ENCODE peak calls at places on chromosomes 4 and X, in five cellular contexts. One of them, this sample, is unnamed.

GRCh38 chr4:147019061-147019460 is 73.4 kb upstream of the TTC29 start:
- DNase-seq in GM12878: no peak
- DNase-seq in HepG2: peak; percentile 47
- DNase-seq in H1: no peak
- DNase-seq in NT2/D1: no peak
- DNase-seq in this sample: peak; percentile 53

GRCh38 chr4:77433102-77433733 is 172.4 kb upstream of the CXCL13 start:
- DNase-seq in GM12878: peak; percentile 7
- DNase-seq in HepG2: peak; percentile 53
- DNase-seq in H1: no peak
- DNase-seq in NT2/D1: peak; percentile 22
- DNase-seq in this sample: peak; percentile 69

GRCh38 chr4:31682796-31683195 is 962.6 kb downstream of the PCDH7 start:
- DNase-seq in GM12878: no peak
- DNase-seq in HepG2: no peak
- DNase-seq in H1: no peak
- DNase-seq in NT2/D1: no peak
- DNase-seq in this sample: no peak

GRCh38 chr4:74013269-74013668 is 14.8 kb upstream of the CXCL5 start:
- DNase-seq in GM12878: no peak
- DNase-seq in HepG2: no peak
- DNase-seq in H1: no peak
- DNase-seq in NT2/D1: no peak
- DNase-seq in this sample: no peak

GRCh38 chrX:106035064-106035463 is 3.5 kb downstream of the SERPINA7 start:
- DNase-seq in GM12878: no peak
- DNase-seq in HepG2: peak; percentile 8
- DNase-seq in H1: no peak
- DNase-seq in NT2/D1: no peak
- DNase-seq in this sample: peak; percentile 47

GRCh38 chrX:109732319-109732779 is 708 bp downstream of the ACSL4 start:
- DNase-seq in GM12878: no peak
- DNase-seq in HepG2: no peak
- DNase-seq in H1: no peak
- DNase-seq in NT2/D1: no peak
- DNase-seq in this sample: peak; percentile 16

GRCh38 chr4:108384544-108384943 is 215.8 kb upstream of the LEF1 start:
- DNase-seq in GM12878: no peak
- DNase-seq in HepG2: no peak
- DNase-seq in H1: no peak
- DNase-seq in NT2/D1: no peak
- DNase-seq in this sample: no peak

GRCh38 chrX:9489234-9489633 is 24.4 kb downstream of the TBL1X start:
- DNase-seq in GM12878: no peak
- DNase-seq in HepG2: no peak
- DNase-seq in H1: no peak
- DNase-seq in NT2/D1: no peak
- DNase-seq in this sample: no peak

GRCh38 chr4:43163101-43163792 is 270.7 kb downstream of the GRXCR1 start:
- DNase-seq in GM12878: no peak
- DNase-seq in HepG2: no peak
- DNase-seq in H1: no peak
- DNase-seq in NT2/D1: no peak
- DNase-seq in this sample: no peak

DNA sequence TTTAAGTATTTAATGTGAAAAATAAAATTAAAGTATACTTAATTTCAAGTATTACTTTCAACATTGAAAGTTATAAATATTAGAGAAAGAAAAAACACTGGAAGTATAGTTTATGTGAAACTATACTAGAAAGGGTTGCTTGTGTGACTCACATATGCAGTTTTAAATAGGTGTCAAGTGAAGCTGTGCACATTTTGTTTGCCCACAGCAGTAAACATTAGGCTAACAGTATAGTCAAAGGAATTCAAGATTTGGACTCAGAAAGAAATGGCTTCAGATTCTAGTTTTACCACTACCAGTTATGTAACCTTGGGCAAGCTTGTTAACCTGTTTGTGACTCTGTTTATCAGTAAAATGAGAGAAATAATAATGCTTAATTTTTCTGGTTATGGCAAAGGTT is 148.2 kb downstream of the FAM47B start:
- DNase-seq in GM12878: no peak
- DNase-seq in HepG2: no peak
- DNase-seq in H1: no peak
- DNase-seq in NT2/D1: no peak
- DNase-seq in this sample: no peak
- TF ChIP-seq SUZ12 in GM12878: no peak
- TF ChIP-seq SUZ12 in HepG2: no peak
- TF ChIP-seq SUZ12 in H1: no peak
- TF ChIP-seq SUZ12 in NT2/D1: no peak
- TF ChIP-seq SUZ12 in this sample: no peak

GRCh38 chr4:139209470-139210063 is 32.5 kb upstream of the ELF2 start:
- DNase-seq in GM12878: no peak
- DNase-seq in HepG2: no peak
- DNase-seq in H1: no peak
- DNase-seq in NT2/D1: no peak
- DNase-seq in this sample: no peak

GRCh38 chr4:139208404-139208945 is 31.5 kb upstream of the ELF2 start:
- DNase-seq in GM12878: no peak
- DNase-seq in HepG2: peak; percentile 16
- DNase-seq in H1: no peak
- DNase-seq in NT2/D1: no peak
- DNase-seq in this sample: no peak

GRCh38 chr4:139219450-139220055 is 42.5 kb upstream of the ELF2 start:
- DNase-seq in GM12878: no peak
- DNase-seq in HepG2: no peak
- DNase-seq in H1: no peak
- DNase-seq in NT2/D1: no peak
- DNase-seq in this sample: no peak

GRCh38 chr4:139210486-139210885 is 33.5 kb upstream of the ELF2 start:
- DNase-seq in GM12878: no peak
- DNase-seq in HepG2: no peak
- DNase-seq in H1: no peak
- DNase-seq in NT2/D1: no peak
- DNase-seq in this sample: no peak

GRCh38 chr4:139214039-139214534 is 37.1 kb upstream of the ELF2 start:
- DNase-seq in GM12878: peak; percentile 65
- DNase-seq in HepG2: peak; percentile 69
- DNase-seq in H1: peak; percentile 50
- DNase-seq in NT2/D1: no peak
- DNase-seq in this sample: peak; percentile 29
- TF ChIP-seq SUZ12 in GM12878: no peak
- TF ChIP-seq SUZ12 in HepG2: no peak
- TF ChIP-seq SUZ12 in H1: no peak
- TF ChIP-seq SUZ12 in NT2/D1: no peak
- TF ChIP-seq SUZ12 in this sample: no peak

GRCh38 chr4:86221076-86221475 is 138.8 kb downstream of the MAPK10 start:
- DNase-seq in GM12878: no peak
- DNase-seq in HepG2: no peak
- DNase-seq in H1: no peak
- DNase-seq in NT2/D1: no peak
- DNase-seq in this sample: no peak

GRCh38 chr4:86220137-86220536 is 139.7 kb downstream of the MAPK10 start:
- DNase-seq in GM12878: no peak
- DNase-seq in HepG2: no peak
- DNase-seq in H1: no peak
- DNase-seq in NT2/D1: no peak
- DNase-seq in this sample: no peak

GRCh38 chr4:86218721-86219481 is 141.0 kb downstream of the MAPK10 start:
- DNase-seq in GM12878: no peak
- DNase-seq in HepG2: no peak
- DNase-seq in H1: no peak
- DNase-seq in NT2/D1: no peak
- DNase-seq in this sample: no peak

GRCh38 chr4:86223472-86223871 is 136.4 kb downstream of the MAPK10 start:
- DNase-seq in GM12878: no peak
- DNase-seq in HepG2: peak; percentile 38
- DNase-seq in H1: peak; percentile 66
- DNase-seq in NT2/D1: peak; percentile 49
- DNase-seq in this sample: peak; percentile 54
- TF ChIP-seq SUZ12 in GM12878: no peak
- TF ChIP-seq SUZ12 in HepG2: no peak
- TF ChIP-seq SUZ12 in H1: no peak
- TF ChIP-seq SUZ12 in NT2/D1: no peak
- TF ChIP-seq SUZ12 in this sample: no peak

DNA sequence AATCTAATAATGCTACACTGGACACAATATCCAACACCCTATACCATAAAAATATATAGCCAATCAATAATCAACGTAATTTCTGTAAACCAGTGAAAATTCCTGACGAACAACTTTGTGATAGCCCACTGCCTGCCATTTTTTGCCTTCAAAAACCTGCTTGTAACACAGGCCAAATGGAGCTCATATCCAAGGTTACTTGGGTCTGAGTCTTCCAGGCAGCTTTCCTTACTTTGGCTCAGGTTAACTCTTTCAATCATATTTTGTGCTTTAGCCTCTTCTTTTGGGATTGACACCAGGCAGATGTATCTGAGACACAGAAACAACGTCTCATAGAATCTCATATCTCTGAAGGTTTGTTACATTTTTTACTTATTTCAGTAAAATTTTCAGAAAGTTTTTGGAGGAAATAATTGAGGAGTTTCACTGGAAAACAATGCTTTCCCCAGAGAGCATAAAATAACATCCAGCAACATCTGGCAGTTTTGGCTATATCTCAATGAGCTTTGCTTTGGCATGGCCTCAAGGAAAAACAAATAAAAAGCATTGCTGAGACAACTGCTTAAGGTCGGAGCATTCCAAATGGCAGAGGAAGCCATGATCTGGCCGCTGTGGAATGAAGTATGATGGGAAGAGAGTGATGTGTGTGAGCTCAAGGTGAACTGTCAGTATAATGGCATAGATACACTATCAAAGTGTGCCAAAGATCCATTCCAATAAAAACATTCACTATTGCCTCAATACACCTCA is 162.9 kb upstream of the SPIN4 start:
- DNase-seq in GM12878: no peak
- DNase-seq in HepG2: no peak
- DNase-seq in H1: no peak
- DNase-seq in NT2/D1: no peak
- DNase-seq in this sample: no peak
- TF ChIP-seq SUZ12 in GM12878: no peak
- TF ChIP-seq SUZ12 in HepG2: no peak
- TF ChIP-seq SUZ12 in H1: no peak
- TF ChIP-seq SUZ12 in NT2/D1: no peak
- TF ChIP-seq SUZ12 in this sample: no peak

GRCh38 chr4:173328236-173328901 is 5.8 kb downstream of the HMGB2 start:
- DNase-seq in GM12878: no peak
- DNase-seq in HepG2: no peak
- DNase-seq in H1: no peak
- DNase-seq in NT2/D1: no peak
- DNase-seq in this sample: no peak

GRCh38 chr4:173333658-173334084 is 487 bp downstream of the HMGB2 start:
- DNase-seq in GM12878: no peak
- DNase-seq in HepG2: peak; percentile 2
- DNase-seq in H1: no peak
- DNase-seq in NT2/D1: no peak
- DNase-seq in this sample: peak; percentile 19

GRCh38 chr4:173332021-173332487 is 2.1 kb downstream of the HMGB2 start:
- DNase-seq in GM12878: no peak
- DNase-seq in HepG2: no peak
- DNase-seq in H1: no peak
- DNase-seq in NT2/D1: no peak
- DNase-seq in this sample: no peak

GRCh38 chr4:173332963-173333657 is 1.0 kb downstream of the HMGB2 start:
- DNase-seq in GM12878: no peak
- DNase-seq in HepG2: no peak
- DNase-seq in H1: no peak
- DNase-seq in NT2/D1: no peak
- DNase-seq in this sample: no peak

DNA sequence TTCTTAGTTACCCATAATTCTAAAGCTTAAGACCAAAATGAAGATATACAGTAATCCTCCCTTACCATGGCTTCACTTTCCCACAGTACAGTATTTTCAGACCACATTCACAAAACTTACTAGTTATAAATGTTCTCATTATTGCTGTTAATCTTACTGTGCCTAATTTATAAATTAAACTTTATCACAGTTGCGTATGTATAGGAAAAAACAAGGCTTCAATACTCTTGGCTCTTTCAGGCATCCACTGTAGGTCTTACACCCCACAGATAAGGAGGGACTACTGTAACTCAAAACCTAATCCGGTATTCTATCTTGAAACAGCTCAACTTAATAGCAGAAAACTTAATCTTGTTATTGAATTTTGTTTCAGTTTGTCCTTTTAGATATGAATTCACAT is 3.6 kb downstream of the HMGB2 start:
- DNase-seq in GM12878: no peak
- DNase-seq in HepG2: no peak
- DNase-seq in H1: no peak
- DNase-seq in NT2/D1: no peak
- DNase-seq in this sample: no peak
- TF ChIP-seq SUZ12 in GM12878: no peak
- TF ChIP-seq SUZ12 in HepG2: no peak
- TF ChIP-seq SUZ12 in H1: no peak
- TF ChIP-seq SUZ12 in NT2/D1: no peak
- TF ChIP-seq SUZ12 in this sample: no peak